ENCODE peak calls at places on chromosomes 13 and 19, in eight cellular contexts. I is endodermal cell; S is CD4-positive, alpha-beta memory T cell; O is transverse colon; C is iPS DF 6.9; K is heart left ventricle; D is trophoblast cell; X is CD8-positive, alpha-beta memory T cell. M is an unnamed sample.

GRCh38 chr13:113448885-113449692 is 4.2 kb downstream of the ADPRHL1 start:
- DNase-seq in O (peak), S (peak), C (no peak), K (no peak), D (peak), X (peak), I (peak), M (peak)

GRCh38 chr13:46804391-46804815 is 7.4 kb upstream of the ESD start:
- DNase-seq in I (no peak), C (no peak), K (no peak), D (peak), X (no peak), O (no peak), S (no peak), M (peak)

GRCh38 chr19:35519291-35519690 is 5.8 kb upstream of the DMKN start:
- DNase-seq in O (no peak), D (no peak), X (no peak), C (no peak), S (no peak), I (no peak), K (no peak), M (peak)

GRCh38 chr13:111347438-111347837 is 27.0 kb downstream of the TEX29 start:
- DNase-seq in I (no peak), O (no peak), S (no peak), X (no peak), K (no peak), C (no peak), D (no peak), M (peak)

GRCh38 chr13:46403851-46404731 is 17.0 kb upstream of the RUBCNL start:
- DNase-seq in K (no peak), C (no peak), D (no peak), I (no peak), S (no peak), X (no peak), O (no peak), M (no peak)

GRCh38 chr13:113179374-113180230 is 21.2 kb downstream of the PROZ start:
- DNase-seq in D (no peak), O (no peak), I (peak), S (peak), X (peak), C (no peak), K (no peak), M (no peak)

GRCh38 chr13:113044431-113045114 is 61.0 kb upstream of the F7 start:
- DNase-seq in X (no peak), C (no peak), I (no peak), O (no peak), K (no peak), S (no peak), D (no peak), M (no peak)

GRCh38 chr13:101326710-101327109 is 89.6 kb downstream of the NALCN start:
- DNase-seq in I (no peak), C (no peak), X (no peak), O (no peak), D (no peak), K (no peak), S (no peak), M (no peak)

GRCh38 chr19:6216996-6217751 is 62.6 kb downstream of the MLLT1 start:
- DNase-seq in C (peak), I (no peak), D (peak), O (no peak), S (peak), X (no peak), K (no peak), M (no peak)

GRCh38 chr19:18397242-18398202 is at the start of gene LRRC25:
- DNase-seq in I (peak), S (no peak), O (no peak), K (peak), C (no peak), D (no peak), X (no peak), M (no peak)

GRCh38 chr19:4120531-4120930 is 3.4 kb downstream of the MAP2K2 start:
- DNase-seq in O (no peak), C (no peak), I (no peak), S (no peak), X (no peak), K (no peak), D (no peak), M (no peak)

GRCh38 chr19:47310819-47311218 is 1.2 kb downstream of the C5AR1 start:
- DNase-seq in C (no peak), D (peak), I (no peak), S (no peak), X (no peak), K (peak), O (no peak), M (no peak)

GRCh38 chr13:43057653-43058317 is 34.4 kb downstream of the DNAJC15 start:
- DNase-seq in X (peak), O (no peak), I (peak), D (peak), C (no peak), K (peak), S (peak), M (no peak)

GRCh38 chr19:33689886-33690285 is 68.1 kb downstream of the CHST8 start:
- DNase-seq in K (no peak), O (no peak), C (no peak), X (no peak), D (no peak), S (no peak), I (no peak), M (no peak)

GRCh38 chr13:112897956-112898785 is 70.8 kb upstream of the MCF2L start:
- DNase-seq in S (no peak), X (no peak), I (peak), D (no peak), C (no peak), O (no peak), K (no peak), M (no peak)

GRCh38 chr13:24692541-24692940 is 12.3 kb downstream of the ATP12A start:
- DNase-seq in D (no peak), O (no peak), K (no peak), I (no peak), C (no peak), S (no peak), X (no peak), M (no peak)

GRCh38 chr13:37143901-37144300 is 38.4 kb upstream of the CSNK1A1L start:
- DNase-seq in I (no peak), X (no peak), D (no peak), S (no peak), K (no peak), O (no peak), C (no peak), M (no peak)

GRCh38 chr19:51489113-51489512 is 10.8 kb downstream of the CEACAM18 start:
- DNase-seq in I (no peak), C (no peak), K (no peak), O (no peak), S (no peak), D (no peak), X (no peak), M (no peak)

GRCh38 chr13:98174995-98175394 is 2.1 kb downstream of the RNF113B start:
- DNase-seq in D (peak), K (no peak), C (no peak), S (no peak), I (no peak), O (no peak), X (no peak), M (peak)

GRCh38 chr13:98142427-98143156 is at the start of gene FARP1:
- DNase-seq in I (peak), S (no peak), C (no peak), X (peak), O (peak), D (peak), K (peak), M (no peak)

GRCh38 chr19:53158119-53158656 is 665 bp downstream of the ZNF347 start:
- DNase-seq in K (peak), I (peak), C (no peak), X (peak), D (peak), S (peak), O (peak), M (no peak)

GRCh38 chr19:47120461-47120860 is 6.9 kb upstream of the ZC3H4 start:
- DNase-seq in X (no peak), D (no peak), K (no peak), S (no peak), O (no peak), I (no peak), C (no peak), M (no peak)

GRCh38 chr13:29049524-29049923 is 229.4 kb downstream of the MTUS2 start:
- DNase-seq in I (no peak), D (no peak), K (no peak), C (no peak), S (no peak), O (no peak), X (no peak), M (no peak)

GRCh38 chr19:49691243-49692101 is 556 bp downstream of the CPT1C start:
- DNase-seq in O (no peak), S (no peak), D (peak), K (no peak), I (peak), C (no peak), X (no peak), M (no peak)

GRCh38 chr19:6925801-6926751 is 38.7 kb downstream of the ADGRE1 start:
- DNase-seq in O (no peak), C (no peak), S (peak), D (peak), K (no peak), X (no peak), I (peak), M (no peak)

GRCh38 chr19:1491114-1491848 is at the start of gene REEP6:
- DNase-seq in I (no peak), O (no peak), K (no peak), X (no peak), D (no peak), C (no peak), S (no peak), M (no peak)

GRCh38 chr13:37492741-37493514 is 105.6 kb downstream of the POSTN start:
- DNase-seq in I (no peak), S (no peak), O (no peak), X (no peak), K (no peak), C (no peak), D (no peak), M (no peak)

GRCh38 chr19:3098141-3098514 is 4.0 kb downstream of the GNA11 start:
- DNase-seq in I (no peak), C (no peak), S (no peak), K (peak), X (no peak), O (no peak), D (no peak), M (no peak)

DNA sequence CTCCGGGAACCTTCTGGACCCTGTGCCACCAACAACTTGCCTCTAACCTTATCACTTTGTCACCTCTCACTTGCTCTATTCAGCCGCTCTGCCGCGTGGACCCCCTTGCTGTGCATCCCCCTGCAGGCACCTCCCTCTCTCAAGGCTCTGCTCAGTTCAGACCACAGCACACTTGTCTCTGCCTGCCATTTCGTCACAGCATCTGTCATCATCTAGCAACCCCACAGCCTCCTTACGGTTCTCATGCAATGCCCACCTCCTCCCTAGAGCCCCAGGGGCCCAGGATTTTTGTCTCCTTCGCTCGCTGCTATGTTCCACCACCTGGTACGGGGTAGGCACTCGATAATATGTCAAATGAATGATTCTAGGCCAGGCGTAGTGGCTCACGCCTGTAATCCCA is 4.8 kb downstream of the HAUS8 start:
- DNase-seq in S (no peak), D (no peak), I (no peak), O (no peak), X (no peak), C (no peak), K (no peak), M (no peak)
- H3K27ac ChIP-seq in S (no peak), D (no peak), I (no peak), O (no peak), X (no peak), C (no peak), K (no peak), M (no peak)

DNA sequence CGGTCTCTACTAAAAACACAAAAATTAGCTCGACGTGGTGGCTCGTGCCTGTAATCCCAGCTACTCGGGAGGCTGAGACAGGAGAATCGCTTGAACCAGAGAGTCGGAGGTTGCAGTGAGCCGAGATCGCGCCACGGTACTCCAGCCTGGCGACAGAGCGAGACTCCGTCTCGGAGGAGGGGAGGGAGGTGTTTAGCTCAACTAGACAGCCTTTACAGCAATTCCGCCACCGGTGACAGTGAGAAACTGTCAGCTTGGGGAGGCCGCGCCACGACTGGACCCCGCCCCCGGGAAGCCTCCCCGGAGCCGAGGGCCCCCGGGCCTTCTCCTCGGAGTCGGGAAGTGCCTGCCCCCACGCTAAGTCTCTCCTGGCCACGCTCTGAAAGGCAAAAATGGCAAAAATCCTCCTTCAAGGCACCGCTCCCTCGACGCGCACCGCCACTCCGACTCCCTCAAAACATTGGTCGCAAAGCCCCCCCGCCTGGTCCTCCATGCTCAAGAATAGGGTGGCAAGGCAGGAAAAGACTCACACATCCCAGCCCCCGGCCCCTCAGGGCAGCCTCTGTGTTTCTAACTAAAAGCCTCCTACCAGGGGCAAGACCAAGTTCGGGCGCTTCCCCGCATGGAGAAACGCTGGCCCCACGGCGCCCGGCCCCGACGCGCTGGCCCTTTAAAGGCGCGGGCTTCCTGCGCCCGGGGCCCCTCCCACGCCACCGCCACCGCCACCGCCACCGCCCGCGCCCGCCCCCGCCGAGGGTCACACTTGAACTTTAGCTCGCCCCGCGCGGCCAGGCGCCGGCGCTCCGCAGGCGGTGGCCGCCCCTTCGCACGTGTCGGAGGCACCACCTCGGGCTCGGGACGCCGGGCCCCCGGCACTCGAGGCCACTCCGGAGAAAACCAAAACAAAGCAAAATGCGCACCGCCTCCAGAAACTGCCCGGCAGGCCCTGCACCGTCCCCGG is 2.1 kb downstream of the FOXO1 start:
- DNase-seq in O (peak), X (peak), K (peak), S (peak), I (peak), D (peak), C (no peak), M (no peak)
- H3K27ac ChIP-seq in O (peak), X (peak), K (peak), S (peak), I (no peak), D (peak), C (no peak), M (peak)

GRCh38 chr19:44951179-44952159 is 3.7 kb upstream of the CLPTM1 start:
- DNase-seq in K (peak), X (peak), S (peak), C (peak), D (peak), O (peak), I (peak), M (no peak)
- H3K27ac ChIP-seq in K (no peak), X (no peak), S (no peak), C (no peak), D (no peak), O (no peak), I (no peak), M (no peak)

GRCh38 chr19:10334340-10335148 is 1.2 kb upstream of the RAVER1 start:
- DNase-seq in O (peak), C (no peak), S (no peak), D (peak), I (peak), X (no peak), K (peak), M (peak)
- H3K27ac ChIP-seq in O (peak), C (no peak), S (peak), D (peak), I (no peak), X (peak), K (peak), M (peak)

DNA sequence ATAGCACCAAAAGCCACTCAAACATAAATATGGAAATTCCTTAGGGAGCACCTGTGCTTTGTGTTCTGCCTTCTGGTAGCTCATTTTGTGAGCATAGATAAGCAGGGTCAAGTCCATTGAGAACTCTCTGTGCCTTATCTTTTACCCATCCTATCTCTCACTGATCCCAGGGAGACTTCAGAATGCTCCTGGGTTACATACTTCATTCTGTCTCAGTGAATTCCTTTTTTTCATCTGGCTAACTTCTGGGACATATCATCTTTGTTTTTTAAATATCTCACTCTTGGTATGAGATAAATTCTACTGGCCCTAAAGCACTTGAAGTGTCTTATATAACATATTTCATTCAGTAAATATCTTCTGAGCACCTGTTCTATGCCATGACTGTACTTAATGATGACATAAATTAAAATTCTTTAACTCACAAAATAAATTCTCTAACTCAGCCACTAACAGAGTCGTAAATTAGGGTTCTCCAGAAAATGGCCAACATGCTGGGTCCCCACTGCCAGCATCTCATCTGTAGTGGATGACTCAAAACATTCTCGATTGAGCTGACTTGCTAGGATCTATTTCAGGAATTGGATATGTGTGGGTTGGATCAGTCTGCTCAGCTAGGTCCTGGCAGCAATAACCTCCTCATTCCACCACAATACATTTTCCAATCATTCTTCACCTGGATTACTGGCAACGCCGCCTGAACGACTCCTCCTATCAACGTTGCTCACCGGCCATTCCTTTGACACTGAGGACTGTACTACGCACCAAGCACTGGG is 170.2 kb downstream of the FOXO1 start:
- DNase-seq in D (peak), X (no peak), I (no peak), O (no peak), K (no peak), C (no peak), S (no peak), M (no peak)
- H3K27ac ChIP-seq in D (no peak), X (no peak), I (no peak), O (no peak), K (no peak), C (no peak), S (no peak), M (no peak)

GRCh38 chr19:58551577-58552471 is 3.1 kb downstream of the CHMP2A start:
- DNase-seq in C (no peak), O (no peak), D (no peak), X (no peak), S (no peak), I (peak), K (no peak), M (no peak)
- H3K27ac ChIP-seq in C (no peak), O (no peak), D (no peak), X (no peak), S (no peak), I (no peak), K (no peak), M (no peak)

DNA sequence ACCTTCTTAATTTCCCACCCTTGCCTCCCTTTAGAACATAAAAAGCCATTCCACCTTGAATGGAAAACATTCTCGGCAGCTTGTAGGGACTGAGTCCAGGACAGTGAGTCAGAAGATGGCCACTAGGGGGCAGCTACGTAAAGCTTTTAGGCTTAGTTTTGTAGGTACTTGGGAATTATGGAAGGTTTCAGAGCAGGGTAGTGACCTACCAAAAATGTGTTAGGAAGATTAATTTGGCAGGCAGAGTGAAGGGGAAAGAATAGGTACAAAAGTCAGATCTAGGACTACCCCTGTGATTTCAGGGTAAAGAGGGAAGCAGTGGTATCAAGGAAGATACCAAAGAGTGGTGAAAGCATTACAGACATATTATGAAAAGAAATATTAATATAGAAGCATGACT is 198.4 kb downstream of the NDFIP2 start:
- DNase-seq in X (no peak), O (peak), K (peak), I (peak), D (peak), C (peak), S (no peak), M (no peak)
- H3K27ac ChIP-seq in X (no peak), O (no peak), K (no peak), I (no peak), D (no peak), C (no peak), S (no peak), M (no peak)

GRCh38 chr19:11381535-11382369 is 2.4 kb downstream of the EPOR start:
- DNase-seq in X (peak), K (peak), C (no peak), O (peak), I (peak), S (peak), D (peak), M (no peak)
- H3K27ac ChIP-seq in X (peak), K (peak), C (no peak), O (peak), I (no peak), S (peak), D (peak), M (peak)